ENCODE peak calls at places on chromosomes 5 and 9, in four cellular contexts. One of them, this sample, is unnamed. For H3K36me3, the result is how much of the 10 kb centered on the place peaks cover.

GRCh38 chr9:20355022-20355421 is 267.3 kb downstream of the MLLT3 start:
- DNase-seq in SK-N-MC: peak
- DNase-seq in breast epithelium: no peak
- DNase-seq in SK-N-SH: peak
- DNase-seq in this sample: no peak

GRCh38 chr5:125372694-125373621 is 626.5 kb upstream of the ZNF608 start:
- DNase-seq in SK-N-MC: no peak
- DNase-seq in breast epithelium: no peak
- DNase-seq in SK-N-SH: peak
- DNase-seq in this sample: no peak

GRCh38 chr5:43711496-43711895 is 108.5 kb downstream of the NNT start:
- DNase-seq in SK-N-MC: no peak
- DNase-seq in breast epithelium: no peak
- DNase-seq in SK-N-SH: no peak
- DNase-seq in this sample: no peak

GRCh38 chr5:178992291-178992895 is 2.7 kb downstream of the GRM6 start:
- DNase-seq in SK-N-MC: no peak
- DNase-seq in breast epithelium: no peak
- DNase-seq in SK-N-SH: no peak
- DNase-seq in this sample: no peak

GRCh38 chr9:114080773-114081440 is 2.8 kb upstream of the AMBP start:
- DNase-seq in SK-N-MC: no peak
- DNase-seq in breast epithelium: no peak
- DNase-seq in SK-N-SH: no peak
- DNase-seq in this sample: no peak

GRCh38 chr9:110255064-110255416 is 1.3 kb downstream of the TXN start:
- DNase-seq in SK-N-MC: no peak
- DNase-seq in breast epithelium: no peak
- DNase-seq in SK-N-SH: peak
- DNase-seq in this sample: peak

GRCh38 chr5:60505373-60505772 is 194.6 kb downstream of the DEPDC1B start:
- DNase-seq in SK-N-MC: peak
- DNase-seq in breast epithelium: no peak
- DNase-seq in SK-N-SH: no peak
- DNase-seq in this sample: no peak

GRCh38 chr9:32344551-32345182 is 39.8 kb upstream of the ACO1 start:
- DNase-seq in SK-N-MC: no peak
- DNase-seq in breast epithelium: no peak
- DNase-seq in SK-N-SH: no peak
- DNase-seq in this sample: no peak

GRCh38 chr5:87359106-87359505 is 53.6 kb downstream of the CCNH start:
- DNase-seq in SK-N-MC: no peak
- DNase-seq in breast epithelium: no peak
- DNase-seq in SK-N-SH: no peak
- DNase-seq in this sample: no peak

GRCh38 chr9:124329393-124329792 is 71.6 kb downstream of the NEK6 start:
- DNase-seq in SK-N-MC: no peak
- DNase-seq in breast epithelium: no peak
- DNase-seq in SK-N-SH: no peak
- DNase-seq in this sample: no peak

GRCh38 chr9:124331580-124331979 is 73.8 kb downstream of the NEK6 start:
- DNase-seq in SK-N-MC: no peak
- DNase-seq in breast epithelium: no peak
- DNase-seq in SK-N-SH: no peak
- DNase-seq in this sample: no peak

GRCh38 chr9:124328285-124328684 is 70.5 kb downstream of the NEK6 start:
- DNase-seq in SK-N-MC: no peak
- DNase-seq in breast epithelium: no peak
- DNase-seq in SK-N-SH: no peak
- DNase-seq in this sample: no peak

GRCh38 chr9:124332321-124332720 is 74.6 kb downstream of the NEK6 start:
- DNase-seq in SK-N-MC: no peak
- DNase-seq in breast epithelium: no peak
- DNase-seq in SK-N-SH: no peak
- DNase-seq in this sample: no peak

GRCh38 chr9:124329996-124330714 is 72.4 kb downstream of the NEK6 start:
- DNase-seq in SK-N-MC: no peak
- DNase-seq in breast epithelium: no peak
- DNase-seq in SK-N-SH: no peak
- DNase-seq in this sample: no peak
- H3K36me3 ChIP-seq in SK-N-MC: under half
- H3K36me3 ChIP-seq in breast epithelium: under half
- H3K36me3 ChIP-seq in SK-N-SH: under half
- H3K36me3 ChIP-seq in this sample: half or more

DNA sequence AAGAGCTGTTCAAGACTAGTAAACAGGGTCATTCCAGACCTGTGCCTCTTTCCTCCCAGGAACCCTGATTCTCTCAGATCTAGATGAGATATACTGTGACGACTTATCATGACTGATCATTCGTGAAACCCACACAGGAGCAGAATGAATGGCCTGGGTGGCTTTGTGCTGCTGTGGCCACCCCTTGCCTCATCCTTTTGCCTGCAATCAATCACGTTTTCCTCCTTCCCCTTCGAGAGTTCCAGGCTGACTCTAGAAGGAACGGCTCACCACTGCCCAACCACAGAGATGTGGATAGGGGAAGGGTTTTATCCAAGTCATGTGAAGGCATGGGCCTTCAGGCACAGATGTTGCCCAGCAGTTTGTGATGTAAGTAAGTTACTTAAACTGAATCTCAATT is 5.8 kb downstream of the ANXA6 start:
- DNase-seq in SK-N-MC: no peak
- DNase-seq in breast epithelium: no peak
- DNase-seq in SK-N-SH: no peak
- DNase-seq in this sample: no peak
- TF ChIP-seq POLR2AphosphoS5 in SK-N-MC: no peak
- TF ChIP-seq POLR2AphosphoS5 in breast epithelium: no peak
- TF ChIP-seq POLR2AphosphoS5 in SK-N-SH: no peak
- TF ChIP-seq POLR2AphosphoS5 in this sample: no peak

DNA sequence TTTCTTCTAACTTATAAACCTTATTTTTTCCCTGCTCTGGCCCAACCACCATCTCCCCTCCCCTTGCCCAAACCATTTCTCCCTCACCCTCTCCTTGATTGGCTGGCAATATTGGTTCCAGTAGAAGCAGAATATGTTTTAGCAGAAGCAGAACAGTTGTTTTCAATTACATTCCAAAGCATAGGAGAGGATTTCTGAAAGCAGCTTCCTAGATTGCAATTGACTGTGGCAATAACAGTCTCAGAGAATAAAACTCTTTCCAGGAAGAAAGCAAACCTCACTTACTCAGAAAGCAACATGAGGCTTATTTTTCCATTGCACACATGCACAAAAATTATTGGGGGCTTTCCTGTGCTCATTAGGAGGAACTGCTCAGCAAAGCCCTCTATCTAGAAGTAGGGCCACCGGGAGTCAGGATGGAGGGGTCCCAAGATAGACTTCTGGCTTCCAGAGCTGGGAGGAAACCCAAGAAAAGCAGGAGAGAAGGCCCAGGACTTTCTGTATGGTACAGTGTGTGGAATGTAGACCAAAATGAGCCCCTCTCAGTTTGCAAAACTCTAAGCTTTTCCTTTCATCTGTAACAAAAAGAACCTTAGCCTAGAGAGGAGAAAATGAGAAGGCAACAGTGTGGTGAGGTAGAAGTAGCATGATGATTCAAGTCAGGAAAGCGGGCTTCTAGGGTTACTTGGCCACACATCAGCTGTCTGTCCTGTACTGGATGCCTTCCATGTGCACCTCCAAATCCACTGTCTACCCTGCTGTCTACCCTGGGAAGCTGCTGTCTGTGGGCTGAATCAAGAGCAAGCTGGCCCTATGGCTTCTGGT is 191.6 kb downstream of the ESM1 start:
- DNase-seq in SK-N-MC: no peak
- DNase-seq in breast epithelium: no peak
- DNase-seq in SK-N-SH: no peak
- DNase-seq in this sample: no peak
- H3K36me3 ChIP-seq in SK-N-MC: under half
- H3K36me3 ChIP-seq in breast epithelium: under half
- H3K36me3 ChIP-seq in SK-N-SH: under half
- H3K36me3 ChIP-seq in this sample: under half

GRCh38 chr9:95438958-95439357 is 77.8 kb downstream of the PTCH1 start:
- DNase-seq in SK-N-MC: no peak
- DNase-seq in breast epithelium: no peak
- DNase-seq in SK-N-SH: no peak
- DNase-seq in this sample: no peak
- TF ChIP-seq POLR2AphosphoS5 in SK-N-MC: no peak
- TF ChIP-seq POLR2AphosphoS5 in breast epithelium: no peak
- TF ChIP-seq POLR2AphosphoS5 in SK-N-SH: no peak
- TF ChIP-seq POLR2AphosphoS5 in this sample: no peak

GRCh38 chr9:134423757-134424156 is 97.5 kb downstream of the RXRA start:
- DNase-seq in SK-N-MC: no peak
- DNase-seq in breast epithelium: no peak
- DNase-seq in SK-N-SH: no peak
- DNase-seq in this sample: no peak
- H3K36me3 ChIP-seq in SK-N-MC: under half
- H3K36me3 ChIP-seq in breast epithelium: under half
- H3K36me3 ChIP-seq in SK-N-SH: under half
- H3K36me3 ChIP-seq in this sample: under half

This sample was measured in spleen.